ENCODE peak calls at places on chromosomes 2 and 18, in four cellular contexts. P is A673, M is fibroblast of lung, U is tibial artery. Z is an unnamed sample.
A peak's percentile ranks its signal among the peaks of the same experiment; 100 is the strongest.

GRCh38 chr2:124810132-124810531 is 785.0 kb downstream of the CNTNAP5 start:
- DNase-seq in P (peak; percentile 6), U (no peak), M (no peak), Z (no peak)

GRCh38 chr18:29430416-29430815 is 1253.5 kb upstream of the CDH2 start:
- DNase-seq in P (no peak), M (peak; percentile 4), U (no peak), Z (no peak)

GRCh38 chr2:189300917-189301316 is 121.4 kb upstream of the COL5A2 start:
- DNase-seq in P (no peak), M (no peak), U (no peak), Z (no peak)

GRCh38 chr2:149213764-149214493 is 116.5 kb upstream of the LYPD6 start:
- DNase-seq in P (no peak), U (no peak), M (no peak), Z (no peak)

GRCh38 chr18:23618862-23619387 is 32.6 kb upstream of the NPC1 start:
- DNase-seq in P (no peak), U (no peak), M (no peak), Z (no peak)

GRCh38 chr2:42787788-42788477 is 4.5 kb downstream of the HAAO start:
- DNase-seq in P (no peak), M (no peak), U (no peak), Z (no peak)

GRCh38 chr2:163471947-163472346 is 263.9 kb downstream of the FIGN start:
- DNase-seq in P (peak; percentile 1), M (peak; percentile 18), U (no peak), Z (no peak)

GRCh38 chr18:3652380-3653262 is 202.6 kb downstream of the TGIF1 start:
- DNase-seq in P (peak; percentile 87), U (peak; percentile 69), M (peak; percentile 99), Z (peak; percentile 86)

GRCh38 chr2:62826141-62826540 is 120.6 kb downstream of the EHBP1 start:
- DNase-seq in U (no peak), P (no peak), M (peak; percentile 85), Z (no peak)

GRCh38 chr18:49276680-49277079 is 183.8 kb downstream of the DYM start:
- DNase-seq in M (no peak), U (no peak), P (no peak), Z (no peak)

GRCh38 chr2:237097911-237098702 is 12.4 kb downstream of the COPS8 start:
- DNase-seq in M (peak; percentile 88), U (no peak), P (peak; percentile 75), Z (peak; percentile 65)

GRCh38 chr18:79795446-79795845 is 2.3 kb upstream of the KCNG2 start:
- DNase-seq in U (no peak), M (no peak), P (no peak), Z (no peak)

GRCh38 chr2:28325567-28326468 is 66.8 kb upstream of the FOSL2 start:
- DNase-seq in M (peak; percentile 62), U (no peak), P (no peak), Z (no peak)

GRCh38 chr2:139872503-139872902 is 1092.3 kb upstream of the NXPH2 start:
- DNase-seq in U (no peak), P (no peak), M (no peak), Z (no peak)

GRCh38 chr2:15278296-15278695 is 282.8 kb downstream of the NBAS start:
- DNase-seq in M (no peak), P (no peak), U (no peak), Z (no peak)

GRCh38 chr2:109459485-109459884 is 154.3 kb downstream of the SEPTIN10 start:
- DNase-seq in U (peak; percentile 83), M (peak; percentile 53), P (no peak), Z (no peak)

GRCh38 chr2:237862528-237862895 is 3.1 kb downstream of the RAMP1 start:
- DNase-seq in M (no peak), P (no peak), U (peak; percentile 57), Z (no peak)

GRCh38 chr2:15811367-15811766 is 129.0 kb upstream of the MYCN start:
- DNase-seq in P (no peak), M (no peak), U (no peak), Z (no peak)

GRCh38 chr2:174577967-174578589 is 19.5 kb downstream of the WIPF1 start:
- DNase-seq in P (peak; percentile 56), M (peak; percentile 61), U (no peak), Z (no peak)

GRCh38 chr2:60678551-60678950 is 77.5 kb upstream of the PAPOLG start:
- DNase-seq in U (no peak), M (no peak), P (no peak), Z (no peak)

GRCh38 chr2:11746376-11746806 is at the start of gene LPIN1:
- DNase-seq in U (peak; percentile 95), M (peak; percentile 83), P (peak; percentile 91), Z (no peak)

GRCh38 chr2:110977388-110977787 is 143.3 kb upstream of the BCL2L11 start:
- DNase-seq in U (no peak), P (no peak), M (no peak), Z (no peak)

GRCh38 chr18:51038110-51038509 is 8.1 kb downstream of the SMAD4 start:
- DNase-seq in U (no peak), P (no peak), M (no peak), Z (no peak)

GRCh38 chr2:168626610-168627009 is 170.5 kb downstream of the CERS6 start:
- DNase-seq in U (no peak), P (no peak), M (no peak), Z (no peak)

GRCh38 chr18:59140287-59140885 is 702 bp downstream of the SEC11C start:
- DNase-seq in U (no peak), M (peak; percentile 53), P (peak; percentile 52), Z (no peak)

GRCh38 chr2:36705326-36706020 is 9.0 kb downstream of the VIT start:
- DNase-seq in P (no peak), U (no peak), M (no peak), Z (peak; percentile 21)
- TF ChIP-seq CTCF in P (no peak), U (no peak), M (no peak), Z (no peak)

GRCh38 chr2:191115801-191116200 is 35.0 kb downstream of the STAT4 start:
- DNase-seq in M (peak; percentile 45), U (no peak), P (no peak), Z (no peak)

GRCh38 chr2:191112448-191112901 is 38.3 kb downstream of the STAT4 start:
- DNase-seq in M (no peak), P (no peak), U (no peak), Z (no peak)

GRCh38 chr2:191113761-191114160 is 37.0 kb downstream of the STAT4 start:
- DNase-seq in P (no peak), U (no peak), M (no peak), Z (no peak)

GRCh38 chr2:191115391-191115790 is 35.4 kb downstream of the STAT4 start:
- DNase-seq in M (peak; percentile 52), P (no peak), U (no peak), Z (no peak)

DNA sequence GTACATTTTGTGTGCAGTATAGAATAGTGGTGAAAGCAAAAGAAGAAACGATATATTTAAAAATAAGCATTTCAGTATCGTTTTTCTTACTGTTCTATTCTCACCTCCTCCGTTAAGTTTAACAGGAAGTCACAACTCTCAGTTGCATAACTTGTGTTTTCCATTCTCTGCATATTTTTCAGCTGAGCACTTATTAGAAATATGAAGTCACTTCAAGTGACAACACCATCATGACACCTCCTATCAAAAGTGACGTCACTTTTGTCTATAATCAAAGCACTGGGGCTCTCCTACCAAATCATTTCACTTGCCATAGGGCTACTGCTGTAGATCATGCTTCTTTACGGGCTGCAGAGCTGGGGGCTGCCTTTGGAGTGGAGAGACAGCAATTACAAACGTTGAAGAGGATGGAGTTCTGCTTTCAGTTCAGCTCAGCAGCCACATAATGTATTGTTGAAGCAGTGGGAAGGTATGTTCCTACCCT is 36.3 kb downstream of the STAT4 start:
- DNase-seq in U (no peak), M (no peak), P (no peak), Z (no peak)
- H3K4me3 ChIP-seq in U (no peak overlapping the region), M (no peak overlapping the region), P (no peak overlapping the region), Z (no peak overlapping the region)

GRCh38 chr2:209322041-209322440 is 101.8 kb upstream of the MAP2 start:
- DNase-seq in M (no peak), P (no peak), U (no peak), Z (no peak)
- TF ChIP-seq CTCF in M (no peak), P (peak; percentile 32), U (no peak), Z (no peak)

GRCh38 chr18:36533446-36534153 is 236.1 kb downstream of the FHOD3 start:
- DNase-seq in U (no peak), M (no peak), P (no peak), Z (no peak)
- H3K4me3 ChIP-seq in U (no peak overlapping the region), M (no peak overlapping the region), P (no peak overlapping the region), Z (no peak overlapping the region)

DNA sequence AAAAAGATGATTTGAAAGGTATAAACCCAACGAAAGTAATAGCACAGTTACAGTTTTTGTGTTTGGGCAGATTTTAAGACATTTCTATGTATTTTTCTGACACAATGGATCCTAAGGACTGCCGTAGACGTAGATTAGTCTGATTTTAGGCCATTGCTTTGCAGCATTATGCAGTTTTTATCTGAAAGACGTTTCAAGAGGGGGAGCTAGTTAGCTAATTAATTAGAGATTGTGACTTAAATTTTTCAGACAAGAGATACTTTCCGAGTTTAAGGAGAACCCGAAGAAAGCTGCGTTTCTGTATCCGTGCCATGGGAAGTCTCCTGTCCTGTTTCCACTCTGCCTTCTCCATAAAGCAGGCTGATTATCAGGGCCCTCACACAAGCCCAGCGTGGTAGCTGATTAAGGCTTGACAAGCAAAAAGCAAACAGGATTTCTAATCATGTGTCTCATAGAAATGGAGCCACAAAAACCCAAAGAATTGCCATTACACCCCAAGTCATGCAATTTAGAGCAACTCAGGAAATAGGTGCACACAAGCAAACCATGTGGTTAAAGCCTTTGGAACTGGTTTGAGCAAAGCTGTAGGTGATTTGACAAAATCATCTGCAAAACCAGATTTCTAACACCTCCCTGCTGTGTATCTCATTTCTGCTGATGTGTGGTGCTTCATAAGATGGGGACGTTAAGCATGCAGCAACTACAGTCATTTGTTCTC is 808.1 kb downstream of the RNF144A start:
- DNase-seq in M (no peak), P (peak; percentile 31), U (no peak), Z (no peak)
- TF ChIP-seq CTCF in M (peak; percentile 6), P (peak; percentile 38), U (no peak), Z (no peak)

DNA sequence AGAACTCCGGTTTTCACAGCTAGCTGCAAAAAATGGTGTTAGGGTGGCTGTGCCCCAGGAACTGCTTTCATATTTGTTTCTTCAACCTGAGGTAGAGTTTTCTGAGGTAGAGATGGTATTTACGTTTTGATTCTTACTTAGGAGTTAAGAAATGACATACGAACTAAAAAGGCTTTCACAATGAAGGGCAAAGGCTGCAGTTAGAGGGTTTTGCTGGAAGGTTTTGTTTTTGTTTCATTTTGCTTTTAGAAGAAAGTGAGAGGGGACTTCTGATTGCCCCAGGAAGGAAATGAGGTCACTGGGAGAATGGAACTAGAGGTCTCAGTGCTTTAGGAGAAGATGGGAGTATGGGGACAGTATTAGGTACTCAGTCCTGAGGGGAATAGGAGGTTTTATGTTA is 15.5 kb downstream of the CDCA7 start:
- DNase-seq in U (no peak), M (no peak), P (no peak), Z (no peak)
- H3K4me3 ChIP-seq in U (no peak overlapping the region), M (no peak overlapping the region), P (no peak overlapping the region), Z (no peak overlapping the region)

DNA sequence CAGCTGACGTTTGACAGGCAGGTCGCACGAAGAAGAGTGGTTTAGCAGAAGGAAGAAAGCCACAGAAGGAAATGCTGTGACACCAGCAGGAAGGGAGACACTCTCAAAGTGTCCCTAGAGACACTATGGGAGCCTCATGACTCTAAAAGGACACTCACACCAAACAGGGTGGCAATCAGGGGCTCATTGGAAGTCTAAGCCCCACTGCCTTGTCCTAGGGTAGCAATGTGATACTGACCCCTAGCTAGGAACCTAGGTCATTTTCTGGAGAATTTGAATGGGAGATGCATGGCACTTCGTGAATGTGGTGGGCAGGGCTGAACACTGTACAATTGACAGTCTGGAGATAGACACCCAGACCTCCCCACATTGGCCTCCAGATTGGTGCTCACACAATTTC is 385.0 kb downstream of the EIPR1 start:
- DNase-seq in M (no peak), U (no peak), P (no peak), Z (no peak)
- TF ChIP-seq CTCF in M (no peak), U (no peak), P (no peak), Z (no peak)

Z was measured in HFF-Myc.